ENCODE peak calls at places on chromosome 1, in eight cellular contexts. One of them, this sample, is unnamed.
A peak's percentile ranks its signal among the peaks of the same experiment; 100 is the strongest.

GRCh38 chr1:22808846-22809501 is 98.3 kb downstream of the EPHB2 start:
- DNase-seq in cardiac fibroblast: peak; percentile 93
- DNase-seq in brain microvascular endothelial cell: peak; percentile 72
- DNase-seq in IMR-90: peak; percentile 87
- DNase-seq in mucosa of descending colon: peak; percentile 67
- DNase-seq in OCI-LY7: no peak
- DNase-seq in ovary: peak; percentile 79
- DNase-seq in right atrium auricular region: peak; percentile 81
- DNase-seq in this sample: peak; percentile 45

GRCh38 chr1:227709451-227709850 is 25.7 kb downstream of the JMJD4 start:
- DNase-seq in cardiac fibroblast: no peak
- DNase-seq in brain microvascular endothelial cell: no peak
- DNase-seq in IMR-90: no peak
- DNase-seq in mucosa of descending colon: no peak
- DNase-seq in OCI-LY7: no peak
- DNase-seq in ovary: no peak
- DNase-seq in right atrium auricular region: no peak
- DNase-seq in this sample: peak; percentile 30

GRCh38 chr1:30049748-30050147 is 673.6 kb downstream of the MATN1 start:
- DNase-seq in cardiac fibroblast: no peak
- DNase-seq in brain microvascular endothelial cell: no peak
- DNase-seq in IMR-90: no peak
- DNase-seq in mucosa of descending colon: no peak
- DNase-seq in OCI-LY7: no peak
- DNase-seq in ovary: no peak
- DNase-seq in right atrium auricular region: no peak
- DNase-seq in this sample: no peak

GRCh38 chr1:220123889-220124288 is 30.0 kb downstream of the IARS2 start:
- DNase-seq in cardiac fibroblast: no peak
- DNase-seq in brain microvascular endothelial cell: no peak
- DNase-seq in IMR-90: no peak
- DNase-seq in mucosa of descending colon: no peak
- DNase-seq in OCI-LY7: peak; percentile 22
- DNase-seq in ovary: no peak
- DNase-seq in right atrium auricular region: no peak
- DNase-seq in this sample: peak; percentile 6

GRCh38 chr1:66733348-66734017 is 18.8 kb upstream of the DYNLT5 start:
- DNase-seq in cardiac fibroblast: no peak
- DNase-seq in brain microvascular endothelial cell: peak; percentile 14
- DNase-seq in IMR-90: no peak
- DNase-seq in mucosa of descending colon: no peak
- DNase-seq in OCI-LY7: peak; percentile 11
- DNase-seq in ovary: no peak
- DNase-seq in right atrium auricular region: no peak
- DNase-seq in this sample: peak; percentile 68

GRCh38 chr1:150973826-150974579 is 632 bp downstream of the CERS2 start:
- DNase-seq in cardiac fibroblast: no peak
- DNase-seq in brain microvascular endothelial cell: no peak
- DNase-seq in IMR-90: no peak
- DNase-seq in mucosa of descending colon: peak; percentile 67
- DNase-seq in OCI-LY7: peak; percentile 71
- DNase-seq in ovary: peak; percentile 71
- DNase-seq in right atrium auricular region: no peak
- DNase-seq in this sample: peak; percentile 63

GRCh38 chr1:182962554-182963115 is 9.7 kb upstream of the SHCBP1L start:
- DNase-seq in cardiac fibroblast: peak; percentile 95
- DNase-seq in brain microvascular endothelial cell: peak; percentile 83
- DNase-seq in IMR-90: peak; percentile 90
- DNase-seq in mucosa of descending colon: peak; percentile 67
- DNase-seq in OCI-LY7: peak; percentile 81
- DNase-seq in ovary: peak; percentile 78
- DNase-seq in right atrium auricular region: peak; percentile 87
- DNase-seq in this sample: peak; percentile 96

GRCh38 chr1:197439708-197440107 is 171.7 kb downstream of the CRB1 start:
- DNase-seq in cardiac fibroblast: no peak
- DNase-seq in brain microvascular endothelial cell: no peak
- DNase-seq in IMR-90: no peak
- DNase-seq in mucosa of descending colon: no peak
- DNase-seq in OCI-LY7: no peak
- DNase-seq in ovary: no peak
- DNase-seq in right atrium auricular region: no peak
- DNase-seq in this sample: no peak

GRCh38 chr1:248841702-248842395 is 3.8 kb downstream of the ZNF672 start:
- DNase-seq in cardiac fibroblast: peak; percentile 84
- DNase-seq in brain microvascular endothelial cell: peak; percentile 58
- DNase-seq in IMR-90: peak; percentile 65
- DNase-seq in mucosa of descending colon: no peak
- DNase-seq in OCI-LY7: peak; percentile 25
- DNase-seq in ovary: no peak
- DNase-seq in right atrium auricular region: no peak
- DNase-seq in this sample: peak; percentile 75

GRCh38 chr1:175802407-175803123 is 59.2 kb upstream of the TNR start:
- DNase-seq in cardiac fibroblast: no peak
- DNase-seq in brain microvascular endothelial cell: no peak
- DNase-seq in IMR-90: no peak
- DNase-seq in mucosa of descending colon: no peak
- DNase-seq in OCI-LY7: no peak
- DNase-seq in ovary: no peak
- DNase-seq in right atrium auricular region: no peak
- DNase-seq in this sample: no peak

GRCh38 chr1:77044133-77044849 is 174.9 kb downstream of the PIGK start:
- DNase-seq in cardiac fibroblast: no peak
- DNase-seq in brain microvascular endothelial cell: peak; percentile 14
- DNase-seq in IMR-90: peak; percentile 16
- DNase-seq in mucosa of descending colon: no peak
- DNase-seq in OCI-LY7: no peak
- DNase-seq in ovary: no peak
- DNase-seq in right atrium auricular region: no peak
- DNase-seq in this sample: peak; percentile 81

GRCh38 chr1:229031491-229032341 is 239.2 kb upstream of the RAB4A start:
- DNase-seq in cardiac fibroblast: no peak
- DNase-seq in brain microvascular endothelial cell: no peak
- DNase-seq in IMR-90: no peak
- DNase-seq in mucosa of descending colon: no peak
- DNase-seq in OCI-LY7: no peak
- DNase-seq in ovary: no peak
- DNase-seq in right atrium auricular region: no peak
- DNase-seq in this sample: no peak

GRCh38 chr1:167052389-167052788 is 37.8 kb downstream of the GPA33 start:
- DNase-seq in cardiac fibroblast: no peak
- DNase-seq in brain microvascular endothelial cell: no peak
- DNase-seq in IMR-90: no peak
- DNase-seq in mucosa of descending colon: no peak
- DNase-seq in OCI-LY7: peak; percentile 24
- DNase-seq in ovary: no peak
- DNase-seq in right atrium auricular region: no peak
- DNase-seq in this sample: peak; percentile 15

GRCh38 chr1:37514350-37515184 is at the start of gene MEAF6:
- DNase-seq in cardiac fibroblast: peak; percentile 86
- DNase-seq in brain microvascular endothelial cell: peak; percentile 62
- DNase-seq in IMR-90: peak; percentile 77
- DNase-seq in mucosa of descending colon: peak; percentile 85
- DNase-seq in OCI-LY7: peak; percentile 92
- DNase-seq in ovary: peak; percentile 88
- DNase-seq in right atrium auricular region: peak; percentile 81
- DNase-seq in this sample: peak; percentile 77

GRCh38 chr1:145961425-145962156 is 2.8 kb downstream of the ANKRD34A start:
- DNase-seq in cardiac fibroblast: peak; percentile 24
- DNase-seq in brain microvascular endothelial cell: no peak
- DNase-seq in IMR-90: no peak
- DNase-seq in mucosa of descending colon: peak; percentile 81
- DNase-seq in OCI-LY7: no peak
- DNase-seq in ovary: peak; percentile 74
- DNase-seq in right atrium auricular region: peak; percentile 62
- DNase-seq in this sample: peak; percentile 16

GRCh38 chr1:205287076-205287475 is 34.5 kb downstream of the NUAK2 start:
- DNase-seq in cardiac fibroblast: no peak
- DNase-seq in brain microvascular endothelial cell: no peak
- DNase-seq in IMR-90: no peak
- DNase-seq in mucosa of descending colon: no peak
- DNase-seq in OCI-LY7: no peak
- DNase-seq in ovary: no peak
- DNase-seq in right atrium auricular region: no peak
- DNase-seq in this sample: no peak

GRCh38 chr1:79575424-79575823 is 568.9 kb upstream of the ADGRL4 start:
- DNase-seq in cardiac fibroblast: no peak
- DNase-seq in brain microvascular endothelial cell: no peak
- DNase-seq in IMR-90: no peak
- DNase-seq in mucosa of descending colon: no peak
- DNase-seq in OCI-LY7: no peak
- DNase-seq in ovary: no peak
- DNase-seq in right atrium auricular region: no peak
- DNase-seq in this sample: no peak

GRCh38 chr1:1039145-1039910 is 19.4 kb downstream of the AGRN start:
- DNase-seq in cardiac fibroblast: no peak
- DNase-seq in brain microvascular endothelial cell: no peak
- DNase-seq in IMR-90: no peak
- DNase-seq in mucosa of descending colon: no peak
- DNase-seq in OCI-LY7: no peak
- DNase-seq in ovary: no peak
- DNase-seq in right atrium auricular region: no peak
- DNase-seq in this sample: no peak

GRCh38 chr1:101733340-101733739 is 263.4 kb downstream of the OLFM3 start:
- DNase-seq in cardiac fibroblast: no peak
- DNase-seq in brain microvascular endothelial cell: no peak
- DNase-seq in IMR-90: no peak
- DNase-seq in mucosa of descending colon: no peak
- DNase-seq in OCI-LY7: no peak
- DNase-seq in ovary: no peak
- DNase-seq in right atrium auricular region: no peak
- DNase-seq in this sample: no peak

GRCh38 chr1:8661185-8662110 is 156.0 kb downstream of the RERE start:
- DNase-seq in cardiac fibroblast: peak; percentile 89
- DNase-seq in brain microvascular endothelial cell: peak; percentile 94
- DNase-seq in IMR-90: peak; percentile 91
- DNase-seq in mucosa of descending colon: no peak
- DNase-seq in OCI-LY7: no peak
- DNase-seq in ovary: peak; percentile 53
- DNase-seq in right atrium auricular region: no peak
- DNase-seq in this sample: peak; percentile 85

GRCh38 chr1:204072951-204073836 is at the start of gene SOX13:
- DNase-seq in cardiac fibroblast: peak; percentile 94
- DNase-seq in brain microvascular endothelial cell: peak; percentile 79
- DNase-seq in IMR-90: peak; percentile 85
- DNase-seq in mucosa of descending colon: peak; percentile 88
- DNase-seq in OCI-LY7: no peak
- DNase-seq in ovary: peak; percentile 88
- DNase-seq in right atrium auricular region: peak; percentile 88
- DNase-seq in this sample: peak; percentile 91

GRCh38 chr1:170592591-170593111 is 60.7 kb downstream of the GORAB start:
- DNase-seq in cardiac fibroblast: no peak
- DNase-seq in brain microvascular endothelial cell: no peak
- DNase-seq in IMR-90: no peak
- DNase-seq in mucosa of descending colon: no peak
- DNase-seq in OCI-LY7: no peak
- DNase-seq in ovary: no peak
- DNase-seq in right atrium auricular region: no peak
- DNase-seq in this sample: no peak

GRCh38 chr1:192691041-192691440 is 55.1 kb downstream of the RGS13 start:
- DNase-seq in cardiac fibroblast: no peak
- DNase-seq in brain microvascular endothelial cell: no peak
- DNase-seq in IMR-90: no peak
- DNase-seq in mucosa of descending colon: no peak
- DNase-seq in OCI-LY7: no peak
- DNase-seq in ovary: no peak
- DNase-seq in right atrium auricular region: no peak
- DNase-seq in this sample: no peak

GRCh38 chr1:62142550-62142949 is 52.1 kb upstream of the L1TD1 start:
- DNase-seq in cardiac fibroblast: peak; percentile 3
- DNase-seq in brain microvascular endothelial cell: no peak
- DNase-seq in IMR-90: no peak
- DNase-seq in mucosa of descending colon: no peak
- DNase-seq in OCI-LY7: no peak
- DNase-seq in ovary: no peak
- DNase-seq in right atrium auricular region: no peak
- DNase-seq in this sample: peak; percentile 16

GRCh38 chr1:68173283-68174172 is 58.8 kb downstream of the WLS start:
- DNase-seq in cardiac fibroblast: peak; percentile 59
- DNase-seq in brain microvascular endothelial cell: peak; percentile 49
- DNase-seq in IMR-90: peak; percentile 75
- DNase-seq in mucosa of descending colon: no peak
- DNase-seq in OCI-LY7: no peak
- DNase-seq in ovary: no peak
- DNase-seq in right atrium auricular region: no peak
- DNase-seq in this sample: peak; percentile 24

DNA sequence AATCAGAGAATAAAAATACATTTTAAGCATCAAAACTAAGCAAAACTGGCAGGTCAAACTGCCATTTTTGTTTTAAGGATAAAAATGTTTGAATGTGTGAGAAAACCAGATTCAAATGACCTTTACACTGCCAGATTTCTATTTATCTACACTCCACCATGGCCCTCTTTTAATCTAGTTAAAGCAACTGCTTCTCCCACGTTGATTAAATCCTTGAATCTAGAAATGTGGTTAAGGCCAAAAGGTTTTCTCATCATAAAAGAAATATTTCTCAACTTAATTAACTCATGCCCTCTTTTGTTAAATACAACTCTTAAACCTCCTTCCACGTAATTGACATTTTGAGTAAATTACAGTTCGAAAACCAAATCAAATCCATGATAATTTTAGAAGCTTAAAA is 15.0 kb downstream of the EGLN1 start:
- DNase-seq in cardiac fibroblast: no peak
- DNase-seq in brain microvascular endothelial cell: no peak
- DNase-seq in IMR-90: no peak
- DNase-seq in mucosa of descending colon: no peak
- DNase-seq in OCI-LY7: no peak
- DNase-seq in ovary: no peak
- DNase-seq in right atrium auricular region: no peak
- DNase-seq in this sample: no peak
- TF ChIP-seq CTCF in cardiac fibroblast: no peak
- TF ChIP-seq CTCF in brain microvascular endothelial cell: no peak
- TF ChIP-seq CTCF in IMR-90: no peak
- TF ChIP-seq CTCF in mucosa of descending colon: no peak
- TF ChIP-seq CTCF in OCI-LY7: no peak
- TF ChIP-seq CTCF in ovary: no peak
- TF ChIP-seq CTCF in right atrium auricular region: no peak
- TF ChIP-seq CTCF in this sample: no peak

GRCh38 chr1:5814046-5814619 is 178.1 kb downstream of the NPHP4 start:
- DNase-seq in cardiac fibroblast: no peak
- DNase-seq in brain microvascular endothelial cell: no peak
- DNase-seq in IMR-90: no peak
- DNase-seq in mucosa of descending colon: no peak
- DNase-seq in OCI-LY7: no peak
- DNase-seq in ovary: no peak
- DNase-seq in right atrium auricular region: no peak
- DNase-seq in this sample: no peak
- H3K4me3 ChIP-seq in cardiac fibroblast: no peak overlapping the region
- H3K4me3 ChIP-seq in brain microvascular endothelial cell: no peak overlapping the region
- H3K4me3 ChIP-seq in IMR-90: no peak overlapping the region
- H3K4me3 ChIP-seq in mucosa of descending colon: no peak overlapping the region
- H3K4me3 ChIP-seq in OCI-LY7: no peak overlapping the region
- H3K4me3 ChIP-seq in ovary: no peak overlapping the region
- H3K4me3 ChIP-seq in right atrium auricular region: no peak overlapping the region
- H3K4me3 ChIP-seq in this sample: no peak overlapping the region

GRCh38 chr1:12620142-12620865 is 2.3 kb upstream of the DHRS3 start:
- DNase-seq in cardiac fibroblast: no peak
- DNase-seq in brain microvascular endothelial cell: no peak
- DNase-seq in IMR-90: no peak
- DNase-seq in mucosa of descending colon: no peak
- DNase-seq in OCI-LY7: no peak
- DNase-seq in ovary: no peak
- DNase-seq in right atrium auricular region: no peak
- DNase-seq in this sample: no peak
- TF ChIP-seq CTCF in cardiac fibroblast: no peak
- TF ChIP-seq CTCF in brain microvascular endothelial cell: no peak
- TF ChIP-seq CTCF in IMR-90: no peak
- TF ChIP-seq CTCF in mucosa of descending colon: no peak
- TF ChIP-seq CTCF in OCI-LY7: no peak
- TF ChIP-seq CTCF in ovary: no peak
- TF ChIP-seq CTCF in right atrium auricular region: no peak
- TF ChIP-seq CTCF in this sample: no peak

GRCh38 chr1:154869351-154870116 is 547 bp downstream of the KCNN3 start:
- DNase-seq in cardiac fibroblast: peak; percentile 50
- DNase-seq in brain microvascular endothelial cell: peak; percentile 42
- DNase-seq in IMR-90: peak; percentile 38
- DNase-seq in mucosa of descending colon: no peak
- DNase-seq in OCI-LY7: no peak
- DNase-seq in ovary: peak; percentile 58
- DNase-seq in right atrium auricular region: peak; percentile 73
- DNase-seq in this sample: peak; percentile 30
- H3K4me3 ChIP-seq in cardiac fibroblast: no peak overlapping the region
- H3K4me3 ChIP-seq in brain microvascular endothelial cell: peak overlapping the region; percentile 34
- H3K4me3 ChIP-seq in IMR-90: no peak overlapping the region
- H3K4me3 ChIP-seq in mucosa of descending colon: no peak overlapping the region
- H3K4me3 ChIP-seq in OCI-LY7: peak overlapping the region; percentile 63
- H3K4me3 ChIP-seq in ovary: peak overlapping the region; percentile 36
- H3K4me3 ChIP-seq in right atrium auricular region: peak overlapping the region; percentile 14
- H3K4me3 ChIP-seq in this sample: no peak overlapping the region